ENCODE peak calls at places on chromosome 3, in six cellular contexts. D, T, Y, A, I and Q are unnamed samples.

GRCh38 chr3:13631256-13631655 is 82.3 kb downstream of the FBLN2 start:
- DNase-seq in D (no peak), T (no peak), Y (no peak), A (no peak), I (no peak), Q (no peak)

GRCh38 chr3:32996046-32996754 is 44.8 kb downstream of the CCR4 start:
- DNase-seq in D (no peak), T (no peak), Y (no peak), A (no peak), I (no peak), Q (no peak)

GRCh38 chr3:149605902-149606301 is 51.9 kb downstream of the WWTR1 start:
- DNase-seq in D (no peak), T (no peak), Y (no peak), A (no peak), I (no peak), Q (no peak)

GRCh38 chr3:156685752-156686151 is 11.4 kb downstream of the TIPARP start:
- DNase-seq in D (no peak), T (no peak), Y (no peak), A (no peak), I (no peak), Q (no peak)

GRCh38 chr3:153315781-153316180 is 153.8 kb downstream of the RAP2B start:
- DNase-seq in D (no peak), T (no peak), Y (no peak), A (no peak), I (no peak), Q (no peak)

GRCh38 chr3:86787091-86787490 is 203.9 kb downstream of the VGLL3 start:
- DNase-seq in D (peak), T (no peak), Y (no peak), A (no peak), I (no peak), Q (no peak)

GRCh38 chr3:100463002-100463401 is 29.4 kb upstream of the TMEM45A start:
- DNase-seq in D (peak), T (no peak), Y (peak), A (peak), I (no peak), Q (no peak)

GRCh38 chr3:56796202-56796601 is 5.5 kb downstream of the ARHGEF3 start:
- DNase-seq in D (no peak), T (no peak), Y (no peak), A (no peak), I (no peak), Q (no peak)

GRCh38 chr3:100753846-100754245 is 44.6 kb downstream of the TFG start:
- DNase-seq in D (no peak), T (no peak), Y (no peak), A (no peak), I (no peak), Q (no peak)

GRCh38 chr3:49351521-49352011 is 6.6 kb downstream of the GPX1 start:
- DNase-seq in D (no peak), T (no peak), Y (no peak), A (no peak), I (no peak), Q (no peak)

GRCh38 chr3:170089862-170090600 is 52.2 kb downstream of the GPR160 start:
- DNase-seq in D (no peak), T (no peak), Y (no peak), A (no peak), I (no peak), Q (no peak)

GRCh38 chr3:128438488-128439072 is 28.1 kb downstream of the DNAJB8 start:
- DNase-seq in D (no peak), T (no peak), Y (no peak), A (no peak), I (no peak), Q (no peak)

GRCh38 chr3:131081224-131081623 is 54.5 kb downstream of the NEK11 start:
- DNase-seq in D (no peak), T (no peak), Y (no peak), A (no peak), I (no peak), Q (no peak)

GRCh38 chr3:43266995-43267394 is 19.3 kb upstream of the SNRK start:
- DNase-seq in D (no peak), T (no peak), Y (no peak), A (no peak), I (no peak), Q (no peak)

GRCh38 chr3:41317718-41318117 is 118.4 kb downstream of the CTNNB1 start:
- DNase-seq in D (peak), T (no peak), Y (no peak), A (no peak), I (no peak), Q (no peak)

GRCh38 chr3:107085261-107085660 is 292.0 kb upstream of the CCDC54 start:
- DNase-seq in D (no peak), T (no peak), Y (no peak), A (no peak), I (no peak), Q (no peak)

GRCh38 chr3:5517921-5518320 is 330.4 kb downstream of the EDEM1 start:
- DNase-seq in D (no peak), T (no peak), Y (no peak), A (no peak), I (no peak), Q (no peak)